ENCODE peak calls at places on chromosomes 16 and 17, in four cellular contexts. W, V, L and K are unnamed samples. For H3K9me3, the result is how much of the 10 kb centered on the place peaks cover.

GRCh38 chr16:65876624-65877023 is 489.9 kb upstream of the CDH5 start:
- DNase-seq in W (no peak), V (no peak), L (no peak), K (no peak)

GRCh38 chr17:46072998-46073397 is 73.9 kb downstream of the STH start:
- DNase-seq in W (no peak), V (no peak), L (no peak), K (no peak)

GRCh38 chr17:44828919-44829557 is 1.0 kb downstream of the GJC1 start:
- DNase-seq in W (no peak), V (no peak), L (no peak), K (peak)

GRCh38 chr17:35774499-35774898 is 13.8 kb downstream of the C17orf50 start:
- DNase-seq in W (no peak), V (peak), L (no peak), K (no peak)

GRCh38 chr17:64348666-64349065 is 42.0 kb downstream of the PECAM1 start:
- DNase-seq in W (no peak), V (no peak), L (no peak), K (no peak)

GRCh38 chr16:23642246-23642774 is 1.0 kb downstream of the DCTN5 start:
- DNase-seq in W (no peak), V (no peak), L (no peak), K (no peak)

GRCh38 chr16:4936181-4936990 is 562 bp downstream of the PPL start:
- DNase-seq in W (peak), V (peak), L (no peak), K (no peak)

GRCh38 chr16:85969591-85969990 is 70.6 kb downstream of the IRF8 start:
- DNase-seq in W (no peak), V (no peak), L (no peak), K (no peak)

GRCh38 chr16:61435356-61435755 is 600.9 kb downstream of the CDH8 start:
- DNase-seq in W (no peak), V (no peak), L (no peak), K (no peak)

GRCh38 chr17:68704897-68705296 is 103.7 kb upstream of the FAM20A start:
- DNase-seq in W (no peak), V (no peak), L (no peak), K (no peak)

GRCh38 chr16:84595052-84595481 is 22.8 kb downstream of the COTL1 start:
- DNase-seq in W (peak), V (peak), L (no peak), K (no peak)

GRCh38 chr17:17425591-17425990 is 51.2 kb upstream of the MED9 start:
- DNase-seq in W (no peak), V (no peak), L (no peak), K (no peak)

GRCh38 chr17:44608732-44609435 is 47.4 kb upstream of the MEIOC start:
- DNase-seq in W (no peak), V (no peak), L (no peak), K (no peak)

GRCh38 chr16:84898447-84898846 is 78.7 kb downstream of the CRISPLD2 start:
- DNase-seq in W (no peak), V (no peak), L (no peak), K (no peak)

GRCh38 chr16:50640919-50641817 is 39.9 kb downstream of the SNX20 start:
- DNase-seq in W (no peak), V (no peak), L (no peak), K (no peak)

GRCh38 chr17:81221842-81222619 is 734 bp downstream of the CEP131 start:
- DNase-seq in W (no peak), V (peak), L (no peak), K (no peak)

GRCh38 chr17:54992797-54993639 is 24.5 kb downstream of the STXBP4 start:
- DNase-seq in W (no peak), V (peak), L (peak), K (peak)

GRCh38 chr17:64599187-64599676 is 62.9 kb downstream of the SMURF2 start:
- DNase-seq in W (peak), V (peak), L (no peak), K (peak)

GRCh38 chr17:31811021-31811565 is 48.0 kb downstream of the COPRS start:
- DNase-seq in W (no peak), V (no peak), L (no peak), K (no peak)

GRCh38 chr16:73483934-73484712 is 436.2 kb upstream of the ZFHX3 start:
- DNase-seq in W (no peak), V (no peak), L (no peak), K (no peak)

GRCh38 chr17:38430822-38431221 is 2.6 kb downstream of the ARHGAP23 start:
- DNase-seq in W (no peak), V (no peak), L (no peak), K (no peak)

GRCh38 chr17:17877548-17878358 is 41.0 kb upstream of the SREBF1 start:
- DNase-seq in W (peak), V (peak), L (no peak), K (no peak)

GRCh38 chr17:45135192-45135977 is at the start of gene ACBD4:
- DNase-seq in W (peak), V (peak), L (peak), K (peak)

GRCh38 chr17:57455063-57455914 is 199.0 kb downstream of the MSI2 start:
- DNase-seq in W (no peak), V (no peak), L (no peak), K (peak)

GRCh38 chr17:7634384-7634783 is 4.4 kb downstream of the SHBG start:
- DNase-seq in W (no peak), V (peak), L (no peak), K (no peak)

GRCh38 chr17:17729620-17730249 is 48.5 kb downstream of the RAI1 start:
- DNase-seq in W (peak), V (peak), L (peak), K (peak)

GRCh38 chr17:3603119-3603869 is 5.9 kb downstream of the TRPV1 start:
- DNase-seq in W (no peak), V (no peak), L (no peak), K (no peak)

GRCh38 chr17:69373069-69373468 is 41.4 kb upstream of the MAP2K6 start:
- DNase-seq in W (no peak), V (peak), L (no peak), K (no peak)

GRCh38 chr16:68564367-68564985 is 25.4 kb downstream of the ZFP90 start:
- DNase-seq in W (no peak), V (no peak), L (no peak), K (no peak)

GRCh38 chr16:68563631-68564366 is 24.7 kb downstream of the ZFP90 start:
- DNase-seq in W (no peak), V (no peak), L (no peak), K (no peak)
- H3K9me3 ChIP-seq in W (half or more), V (half or more), L (under half), K (under half)

GRCh38 chr17:21301593-21302550 is 17.4 kb downstream of the MAP2K3 start:
- DNase-seq in W (no peak), V (no peak), L (no peak), K (no peak)
- H3K9me3 ChIP-seq in W (under half), V (under half), L (under half), K (under half)

GRCh38 chr16:3317315-3317999 is 12.2 kb downstream of the ZNF75A start:
- DNase-seq in W (no peak), V (no peak), L (no peak), K (no peak)
- H3K9me3 ChIP-seq in W (half or more), V (half or more), L (under half), K (under half)

GRCh38 chr17:34009946-34010345 is 245.1 kb upstream of the CCL2 start:
- DNase-seq in W (no peak), V (no peak), L (no peak), K (no peak)
- H3K9me3 ChIP-seq in W (under half), V (under half), L (under half), K (under half)

DNA sequence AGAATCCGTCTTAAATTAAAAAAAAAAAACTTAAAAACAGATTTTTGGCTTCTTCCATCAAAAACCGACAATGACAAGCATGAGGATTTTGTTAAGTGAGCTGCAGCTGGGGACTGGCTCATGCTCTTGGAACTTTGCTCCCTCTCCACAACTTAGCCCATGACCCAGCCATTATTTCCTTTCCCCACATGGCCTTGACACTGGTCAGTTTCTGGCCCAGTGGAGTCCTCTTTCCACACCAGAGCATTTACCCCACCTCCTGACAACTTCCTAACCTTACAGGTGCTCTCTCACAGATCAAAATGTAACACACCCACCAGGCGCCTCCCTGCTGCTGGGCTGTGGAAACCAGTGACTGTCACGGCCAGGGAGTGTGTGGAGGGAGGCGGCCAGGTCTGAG is 62.7 kb upstream of the ZNF267 start:
- DNase-seq in W (no peak), V (no peak), L (no peak), K (no peak)
- H3K9me3 ChIP-seq in W (under half), V (under half), L (under half), K (under half)